ENCODE peak calls at places on chromosomes 3 and 15, in four cellular contexts. V, C, H and Y are unnamed samples.

GRCh38 chr3:52705438-52705687 is 228 bp downstream of the GLT8D1 start:
- DNase-seq in C (peak), V (no peak), H (no peak), Y (no peak)

GRCh38 chr3:163523375-163523774 is 1554.9 kb downstream of the SI start:
- DNase-seq in C (no peak), V (no peak), H (no peak), Y (no peak)

GRCh38 chr3:79056498-79056897 is 711.3 kb downstream of the ROBO1 start:
- DNase-seq in V (no peak), H (no peak), C (no peak), Y (no peak)

GRCh38 chr15:34588046-34588674 is 4.7 kb upstream of the GOLGA8B start:
- DNase-seq in H (peak), C (peak), V (peak), Y (peak)

GRCh38 chr3:124007186-124007585 is 15.3 kb upstream of the ROPN1 start:
- DNase-seq in V (no peak), H (no peak), C (no peak), Y (no peak)

GRCh38 chr3:15506571-15506970 is 14.9 kb downstream of the COLQ start:
- DNase-seq in H (no peak), C (no peak), V (no peak), Y (no peak)

GRCh38 chr3:118907909-118908308 is 126.7 kb downstream of the IGSF11 start:
- DNase-seq in C (no peak), V (no peak), H (no peak), Y (no peak)

GRCh38 chr15:100265641-100266035 is 76.1 kb downstream of the ADAMTS17 start:
- DNase-seq in V (no peak), C (no peak), H (no peak), Y (no peak)

GRCh38 chr15:44775923-44776322 is 39.6 kb downstream of the TRIM69 start:
- DNase-seq in C (no peak), H (peak), V (no peak), Y (no peak)

GRCh38 chr15:48447058-48447457 is 115.8 kb downstream of the DUT start:
- DNase-seq in V (no peak), C (no peak), H (no peak), Y (no peak)

GRCh38 chr3:194508486-194509449 is 22.0 kb upstream of the ATP13A3 start:
- DNase-seq in V (no peak), C (peak), H (no peak), Y (no peak)

GRCh38 chr3:196837819-196838420 is 29.8 kb upstream of the SENP5 start:
- DNase-seq in V (peak), C (no peak), H (peak), Y (peak)

GRCh38 chr15:96323250-96324162 is 7.0 kb upstream of the NR2F2 start:
- DNase-seq in C (no peak), V (no peak), H (no peak), Y (no peak)

GRCh38 chr3:117510396-117510795 is 800.8 kb downstream of the TUSC7 start:
- DNase-seq in C (no peak), V (no peak), H (no peak), Y (no peak)

GRCh38 chr3:58356054-58356453 is 23.4 kb downstream of the PXK start:
- DNase-seq in C (peak), H (peak), V (no peak), Y (peak)

GRCh38 chr3:186099178-186099577 is 9.7 kb downstream of the ETV5 start:
- DNase-seq in H (peak), V (no peak), C (peak), Y (no peak)

GRCh38 chr3:14864131-14864530 is 45.4 kb downstream of the FGD5 start:
- DNase-seq in C (no peak), H (no peak), V (no peak), Y (no peak)

GRCh38 chr3:156788846-156789245 is 37.3 kb upstream of the LEKR1 start:
- DNase-seq in C (no peak), V (no peak), H (no peak), Y (no peak)

GRCh38 chr3:38255627-38256026 is 10.0 kb upstream of the SLC22A13 start:
- DNase-seq in V (no peak), H (no peak), C (no peak), Y (no peak)

GRCh38 chr15:28252831-28253230 is 69.1 kb downstream of the HERC2 start:
- DNase-seq in V (no peak), H (no peak), C (no peak), Y (no peak)

GRCh38 chr3:4656059-4656458 is 162.9 kb downstream of the ITPR1 start:
- DNase-seq in V (peak), C (peak), H (peak), Y (peak)

GRCh38 chr15:31452595-31453557 is 126.2 kb downstream of the KLF13 start:
- DNase-seq in H (no peak), C (peak), V (no peak), Y (peak)

GRCh38 chr3:14296352-14296751 is 106.1 kb upstream of the SLC6A6 start:
- DNase-seq in H (no peak), C (no peak), V (no peak), Y (no peak)

GRCh38 chr3:11228041-11228440 is 44.2 kb upstream of the ATG7 start:
- DNase-seq in V (no peak), H (no peak), C (no peak), Y (no peak)

GRCh38 chr3:12300137-12300536 is 11.3 kb downstream of the PPARG start:
- DNase-seq in H (no peak), V (no peak), C (no peak), Y (no peak)

GRCh38 chr3:43858052-43858701 is 167.4 kb downstream of the ABHD5 start:
- DNase-seq in H (no peak), C (no peak), V (no peak), Y (no peak)

GRCh38 chr3:174775603-174776002 is 83.5 kb upstream of the NAALADL2 start:
- DNase-seq in C (no peak), H (no peak), V (no peak), Y (no peak)

GRCh38 chr3:21163961-21164360 is 587.0 kb downstream of the ZNF385D start:
- DNase-seq in H (peak), C (no peak), V (no peak), Y (no peak)

GRCh38 chr15:56915888-56916287 is 2.6 kb upstream of the TCF12 start:
- DNase-seq in C (no peak), V (no peak), H (no peak), Y (no peak)

GRCh38 chr15:73948396-73948795 is 22.1 kb downstream of the LOXL1 start:
- DNase-seq in V (no peak), H (no peak), C (no peak), Y (no peak)

GRCh38 chr3:66253790-66254620 is 33.2 kb downstream of the SLC25A26 start:
- DNase-seq in V (no peak), C (no peak), H (no peak), Y (no peak)

GRCh38 chr3:105274958-105275357 is 91.8 kb upstream of the ALCAM start:
- DNase-seq in C (no peak), H (no peak), V (no peak), Y (no peak)

GRCh38 chr3:35335703-35336102 is 303.6 kb upstream of the ARPP21 start:
- DNase-seq in H (no peak), V (no peak), C (no peak), Y (no peak)

GRCh38 chr3:134371542-134372324 is 2.5 kb downstream of the AMOTL2 start:
- DNase-seq in H (no peak), C (no peak), V (no peak), Y (no peak)